ENCODE peak calls at places on chromosomes 13 and 19, in four cellular contexts. Q, F, E and I are unnamed samples.

GRCh38 chr19:4064551-4065260 is 2.0 kb downstream of the ZBTB7A start:
- DNase-seq in Q (peak; percentile 74), F (no peak), E (no peak), I (peak; percentile 81)

GRCh38 chr19:45115809-45116615 is 23.0 kb downstream of the PPP1R37 start:
- DNase-seq in E (no peak), F (no peak), Q (no peak), I (no peak)

GRCh38 chr19:2255112-2255845 is 938 bp downstream of the JSRP1 start:
- DNase-seq in E (no peak), Q (no peak), F (no peak), I (no peak)

GRCh38 chr13:108779308-108779707 is 149.9 kb downstream of the MYO16 start:
- DNase-seq in E (no peak), F (no peak), Q (no peak), I (no peak)

GRCh38 chr19:5977222-5977784 is 637 bp downstream of the RANBP3 start:
- DNase-seq in Q (no peak), F (no peak), E (no peak), I (no peak)

GRCh38 chr19:32373614-32374295 is 28.3 kb downstream of the ZNF507 start:
- DNase-seq in E (peak; percentile 96), Q (no peak), F (peak; percentile 100), I (no peak)

GRCh38 chr19:57056972-57057371 is 62.8 kb upstream of the USP29 start:
- DNase-seq in F (peak; percentile 11), Q (no peak), E (no peak), I (no peak)

GRCh38 chr13:99992912-99993311 is 11.3 kb downstream of the ZIC2 start:
- DNase-seq in F (no peak), Q (no peak), E (no peak), I (no peak)

GRCh38 chr19:40671404-40671803 is 19.0 kb downstream of the NUMBL start:
- DNase-seq in F (no peak), E (no peak), Q (no peak), I (no peak)

GRCh38 chr19:48390188-48391099 is 907 bp downstream of the KDELR1 start:
- DNase-seq in F (peak; percentile 49), Q (peak; percentile 70), E (no peak), I (peak; percentile 87)

GRCh38 chr13:33290421-33290965 is 4.9 kb upstream of the STARD13 start:
- DNase-seq in F (no peak), E (no peak), Q (no peak), I (no peak)

GRCh38 chr13:77514336-77514726 is 21.2 kb upstream of the SCEL start:
- DNase-seq in E (no peak), F (no peak), Q (no peak), I (no peak)

GRCh38 chr19:39908803-39909202 is 25.6 kb downstream of the FCGBP start:
- DNase-seq in E (no peak), Q (no peak), F (no peak), I (no peak)

GRCh38 chr13:98893361-98893760 is 84.5 kb downstream of the DOCK9 start:
- DNase-seq in F (no peak), E (no peak), Q (no peak), I (no peak)

GRCh38 chr19:2636897-2637683 is 65.4 kb downstream of the GNG7 start:
- DNase-seq in F (peak; percentile 31), Q (peak; percentile 84), E (peak; percentile 58), I (peak; percentile 84)

GRCh38 chr19:56838930-56839664 is 1.4 kb downstream of the PEG3 start:
- DNase-seq in E (peak; percentile 74), F (no peak), Q (no peak), I (no peak)

GRCh38 chr19:50837300-50837699 is 3.9 kb upstream of the KLK15 start:
- DNase-seq in F (no peak), Q (no peak), E (no peak), I (no peak)

GRCh38 chr19:19460761-19461265 is 54.5 kb downstream of the TSSK6 start:
- DNase-seq in F (peak; percentile 30), E (no peak), Q (peak; percentile 12), I (peak; percentile 58)

GRCh38 chr13:86080340-86080995 is 281.2 kb upstream of the SLITRK6 start:
- DNase-seq in Q (no peak), F (no peak), E (peak; percentile 48), I (no peak)

GRCh38 chr13:34172048-34172447 is 354.1 kb downstream of the RFC3 start:
- DNase-seq in E (peak; percentile 28), F (no peak), Q (no peak), I (no peak)

GRCh38 chr19:55257461-55258411 is 1.1 kb downstream of the PPP6R1 start:
- DNase-seq in F (peak; percentile 32), E (peak; percentile 71), Q (peak; percentile 40), I (peak; percentile 75)

GRCh38 chr19:13850910-13851753 is 25.8 kb upstream of the NANOS3 start:
- DNase-seq in E (peak; percentile 99), Q (no peak), F (peak; percentile 94), I (no peak)

GRCh38 chr13:28657784-28658538 is 969 bp upstream of the POMP start:
- DNase-seq in E (no peak), Q (no peak), F (peak; percentile 58), I (peak; percentile 70)

GRCh38 chr19:29263305-29264080 is 50.5 kb upstream of the UQCRFS1 start:
- DNase-seq in E (peak; percentile 35), F (peak; percentile 17), Q (peak; percentile 57), I (peak; percentile 85)

GRCh38 chr13:52070929-52071523 is 46.5 kb downstream of the UTP14C start:
- DNase-seq in E (no peak), F (peak; percentile 32), Q (peak; percentile 34), I (peak; percentile 60)

GRCh38 chr19:48784527-48784926 is 26.3 kb downstream of the BCAT2 start:
- DNase-seq in F (no peak), E (peak; percentile 20), Q (no peak), I (peak; percentile 62)

GRCh38 chr19:4969292-4969771 is 419 bp downstream of the KDM4B start:
- DNase-seq in E (no peak), Q (no peak), F (no peak), I (no peak)

GRCh38 chr13:107649071-107649470 is 566.3 kb downstream of the LIG4 start:
- DNase-seq in E (no peak), Q (no peak), F (peak; percentile 38), I (no peak)

DNA sequence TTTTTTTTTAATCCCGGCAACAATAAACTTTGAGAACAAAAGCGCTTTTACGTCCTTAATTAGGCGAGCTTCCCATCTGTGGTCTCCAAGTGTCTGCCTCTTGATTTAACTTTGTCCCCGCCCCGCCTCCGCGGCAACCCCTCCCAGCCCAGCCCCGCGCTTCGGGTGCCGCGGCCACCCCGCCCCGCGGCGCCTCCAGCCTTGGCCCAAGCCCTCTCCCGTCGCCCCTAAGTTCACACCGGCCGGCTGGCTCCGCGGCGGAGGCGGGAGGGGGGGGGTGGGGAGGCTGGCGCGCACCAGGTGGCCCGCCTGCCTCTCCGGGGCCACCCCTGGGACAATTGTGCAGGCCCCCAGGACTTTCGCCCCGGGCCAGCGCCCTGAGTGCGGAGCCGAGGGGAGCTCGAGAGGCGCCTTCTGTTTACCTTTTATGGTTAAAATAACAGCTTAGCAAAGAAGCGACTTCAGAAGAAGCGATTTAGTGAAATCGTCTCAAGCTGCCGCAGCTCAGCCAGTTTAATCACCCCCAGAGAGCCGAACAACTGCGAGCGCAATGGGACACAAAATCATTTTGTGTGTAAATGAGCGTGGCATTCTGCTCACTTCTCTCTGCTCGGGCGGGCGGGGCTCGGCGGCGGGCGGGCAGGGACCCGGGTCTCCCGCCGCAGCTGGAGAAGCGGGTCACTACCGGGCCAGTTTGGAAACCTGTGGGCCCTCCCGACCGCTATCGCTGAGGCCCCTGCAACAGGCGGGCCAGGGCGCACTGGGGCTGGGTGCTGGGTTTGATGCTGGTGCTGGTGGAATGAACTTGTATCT is 1.4 kb downstream of the KCTD15 start:
- DNase-seq in E (no peak), F (peak; percentile 33), Q (no peak), I (no peak)
- H3K4me2 ChIP-seq in E (peak overlapping the region; percentile 91), F (peak overlapping the region; percentile 85), Q (no peak overlapping the region), I (no peak overlapping the region)

DNA sequence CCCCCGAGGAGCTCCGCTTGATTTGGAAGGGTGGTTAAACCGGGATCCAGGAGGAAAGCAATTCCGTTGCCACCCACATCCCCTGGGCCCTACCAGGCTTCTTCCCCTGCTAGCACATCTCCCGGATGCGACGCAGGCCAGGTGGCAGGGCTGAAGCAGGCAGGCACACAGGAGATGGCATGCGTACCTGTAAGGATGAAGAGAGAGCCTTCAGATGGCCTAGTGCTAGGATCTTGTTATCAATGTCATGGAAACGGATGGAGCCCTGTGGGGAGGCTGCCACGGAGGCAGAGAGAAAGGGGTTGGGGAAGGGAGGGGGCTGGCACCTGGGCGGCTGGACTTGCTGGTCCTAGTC is 8.5 kb upstream of the SOX1 start:
- DNase-seq in E (no peak), F (no peak), Q (no peak), I (no peak)
- H3K9ac ChIP-seq in E (no peak overlapping the region), F (no peak overlapping the region), Q (no peak overlapping the region), I (no peak overlapping the region)

GRCh38 chr19:18426416-18426767 is 7.2 kb downstream of the SSBP4 start:
- DNase-seq in F (no peak), E (no peak), Q (no peak), I (no peak)
- H4K20me1 ChIP-seq in F (peaks cover 67% of the 10 kb centered on the region), E (peaks cover 7% of the 10 kb centered on the region), Q (peaks cover 86% of the 10 kb centered on the region), I (peaks cover 52% of the 10 kb centered on the region)

GRCh38 chr19:58560921-58561320 is 2.5 kb upstream of the UBE2M start:
- DNase-seq in F (no peak), Q (no peak), E (no peak), I (peak; percentile 54)

GRCh38 chr19:58561373-58562125 is 3.1 kb upstream of the UBE2M start:
- DNase-seq in Q (no peak), F (no peak), E (no peak), I (no peak)

GRCh38 chr19:58563823-58564222 is 5.4 kb upstream of the UBE2M start:
- DNase-seq in E (no peak), F (no peak), Q (no peak), I (no peak)

GRCh38 chr19:58563034-58563573 is 4.7 kb upstream of the UBE2M start:
- DNase-seq in F (no peak), Q (no peak), E (no peak), I (peak; percentile 76)

DNA sequence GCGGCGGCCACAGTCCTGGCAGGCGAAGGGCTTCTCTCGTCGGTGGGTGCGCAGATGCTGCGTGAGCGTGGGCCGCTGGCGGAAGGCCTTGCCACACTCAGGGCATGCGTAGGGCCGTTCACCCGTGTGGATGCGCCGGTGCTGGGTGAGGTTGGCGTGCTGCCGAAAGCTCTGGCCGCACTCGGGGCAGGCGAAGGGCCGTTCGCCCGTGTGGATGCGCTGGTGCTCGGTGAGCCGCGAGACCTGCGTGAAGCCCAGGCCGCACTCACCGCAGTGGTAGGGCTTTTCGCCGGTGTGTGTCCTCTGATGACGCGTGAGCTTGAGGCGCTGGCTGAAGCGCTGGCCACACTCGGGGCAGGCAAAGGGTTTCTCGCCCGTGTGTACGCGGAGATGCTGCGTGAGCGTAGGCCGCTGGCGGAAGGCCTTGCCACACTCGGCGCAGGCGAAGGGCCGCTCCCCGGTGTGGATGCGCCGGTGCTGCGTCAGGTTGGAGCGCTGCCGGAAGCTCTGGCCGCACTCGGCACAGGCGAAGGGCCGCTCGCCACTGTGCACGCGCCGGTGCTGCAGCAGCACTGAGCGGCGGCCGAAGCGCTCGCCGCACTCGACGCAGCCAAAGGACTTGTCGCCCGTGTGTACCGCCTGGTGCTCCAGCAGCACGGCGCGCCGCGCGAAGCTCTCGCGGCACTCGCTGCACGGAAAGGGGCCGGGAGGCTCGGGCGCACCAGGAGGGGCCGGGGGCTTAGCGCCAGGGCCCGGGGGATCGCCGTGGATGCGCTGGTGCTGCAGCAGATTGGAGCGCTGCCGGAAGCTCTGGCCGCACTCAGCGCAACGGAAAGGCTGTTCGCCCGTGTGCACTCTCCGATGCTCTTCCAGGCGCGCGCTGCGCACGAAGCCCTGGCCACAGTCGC is 4.0 kb upstream of the UBE2M start:
- DNase-seq in E (peak; percentile 55), F (peak; percentile 39), Q (no peak), I (peak; percentile 75)
- H3K4me2 ChIP-seq in E (peak overlapping the region; percentile 94), F (peak overlapping the region; percentile 91), Q (no peak overlapping the region), I (peak overlapping the region; percentile 75)